ENCODE peak calls at places on chromosomes 7 and 10, in nine cellular contexts. O is Peyer's patch; H is suprapubic skin; T is dorsolateral prefrontal cortex; M is CD4-positive, alpha-beta T cell; N is B cell; P is cardiac fibroblast; W is body of pancreas; B is HFF-Myc. Y is an unnamed sample.

GRCh38 chr10:70540089-70540788 is 61.7 kb downstream of the PALD1 start:
- DNase-seq in P (peak; percentile 24), M (peak; percentile 3), H (no peak), B (no peak), O (peak; percentile 56), W (no peak), N (no peak), T (no peak), Y (no peak)

GRCh38 chr10:127834221-127834620 is 58.5 kb downstream of the CLRN3 start:
- DNase-seq in H (no peak), T (no peak), W (no peak), M (no peak), B (no peak), P (no peak), O (no peak), N (no peak), Y (no peak)

GRCh38 chr10:6353526-6353925 is 150.8 kb downstream of the PFKFB3 start:
- DNase-seq in P (no peak), N (no peak), W (no peak), B (no peak), T (no peak), O (no peak), M (no peak), H (no peak), Y (no peak)

GRCh38 chr7:154186811-154187210 is 134.6 kb downstream of the DPP6 start:
- DNase-seq in H (no peak), N (no peak), T (no peak), W (no peak), P (no peak), M (no peak), O (no peak), B (no peak), Y (no peak)

GRCh38 chr7:133789951-133790350 is 337.2 kb upstream of the LRGUK start:
- DNase-seq in T (no peak), N (no peak), W (no peak), M (no peak), P (peak; percentile 36), H (no peak), O (no peak), B (no peak), Y (no peak)

GRCh38 chr10:31847518-31847917 is 81.1 kb downstream of the ARHGAP12 start:
- DNase-seq in M (no peak), T (no peak), P (no peak), O (no peak), B (no peak), H (no peak), W (no peak), N (no peak), Y (no peak)

GRCh38 chr7:39507866-39508551 is 58.2 kb upstream of the YAE1 start:
- DNase-seq in W (no peak), B (no peak), T (no peak), P (no peak), M (no peak), N (peak; percentile 45), O (no peak), H (no peak), Y (peak; percentile 13)

GRCh38 chr10:60718891-60719290 is 59.4 kb upstream of the CDK1 start:
- DNase-seq in P (peak; percentile 49), B (no peak), M (no peak), H (no peak), O (no peak), N (no peak), W (no peak), T (no peak), Y (no peak)

GRCh38 chr7:150931199-150931869 is 46.8 kb downstream of the KCNH2 start:
- DNase-seq in N (no peak), M (no peak), O (no peak), W (no peak), H (no peak), B (no peak), P (no peak), T (no peak), Y (no peak)

DNA sequence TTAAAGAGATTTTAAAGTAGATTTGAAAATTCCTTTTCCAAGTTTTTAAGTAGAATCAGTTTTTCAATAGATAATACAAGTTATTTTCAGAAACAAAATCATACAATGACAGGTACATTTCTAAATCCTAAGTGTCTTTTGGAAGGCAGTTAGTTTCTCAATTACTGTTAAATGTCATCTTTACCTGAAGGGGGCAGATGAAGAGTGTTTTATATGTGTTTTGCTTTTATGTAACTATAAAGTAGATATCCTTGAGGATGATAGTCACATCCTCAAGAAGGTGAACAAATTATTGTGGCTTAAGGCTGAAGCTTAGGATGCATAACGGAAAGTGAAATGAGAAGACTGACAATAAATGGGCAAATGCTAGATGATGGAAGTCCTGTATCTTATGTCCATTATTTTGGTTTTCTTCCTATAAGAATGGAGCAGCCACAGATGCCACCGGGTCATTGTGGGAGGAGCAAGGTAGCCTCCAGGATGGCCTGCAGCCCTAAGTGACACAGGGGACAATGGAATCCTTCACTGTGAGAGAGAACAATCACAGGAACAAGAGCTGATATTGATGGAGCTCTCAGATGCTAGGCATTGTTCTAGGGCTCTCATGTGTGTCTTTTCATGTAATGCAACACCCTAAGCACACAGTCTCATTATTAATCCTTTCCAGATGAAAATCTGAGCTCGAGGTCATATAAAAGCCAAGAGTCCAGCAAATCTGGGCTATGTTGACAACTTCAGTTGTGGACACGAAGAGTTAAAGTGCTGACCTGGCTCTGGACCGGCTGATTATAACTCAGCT is 14.1 kb upstream of the MKX start:
- DNase-seq in M (no peak), B (no peak), O (no peak), H (no peak), N (no peak), W (no peak), T (no peak), P (no peak), Y (no peak)
- TF ChIP-seq CTCF in M (no peak), B (no peak), O (no peak), H (no peak), N (no peak), W (peak; percentile 27), T (no peak), P (no peak), Y (peak; percentile 57)

DNA sequence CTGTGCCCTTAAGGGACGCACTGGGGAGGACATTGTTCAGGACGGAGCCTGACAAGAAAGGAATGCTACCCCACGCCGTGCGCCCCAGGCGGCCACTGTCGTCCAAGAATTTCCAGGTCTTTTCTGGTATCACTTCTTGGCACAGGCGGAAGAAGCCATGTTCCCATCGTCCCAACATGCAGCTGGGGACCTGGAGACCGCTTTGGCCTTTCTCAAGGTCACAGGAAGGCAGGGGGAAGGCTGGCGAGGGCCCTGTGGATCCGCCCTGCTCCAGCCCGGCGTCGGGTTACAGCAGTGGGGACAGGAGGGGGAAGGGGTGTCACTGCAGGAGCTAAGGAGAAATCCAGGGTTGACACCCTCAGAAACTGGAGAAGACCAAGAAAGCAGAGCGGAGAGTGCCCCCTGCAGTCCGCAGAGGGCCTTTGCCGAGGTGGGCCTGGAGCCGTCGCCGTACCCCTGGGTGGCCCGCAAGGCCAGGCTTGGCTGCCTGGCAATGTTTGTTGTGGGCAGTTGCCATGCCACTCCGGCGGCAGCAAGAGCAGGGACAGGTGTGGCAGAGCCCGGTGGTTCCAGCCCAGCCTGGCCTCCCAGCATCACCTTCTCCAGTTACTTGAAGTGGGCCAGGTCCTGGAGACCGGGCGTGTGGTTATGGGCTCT is 104.1 kb downstream of the LHPP start:
- DNase-seq in N (peak; percentile 40), H (peak; percentile 55), T (no peak), O (no peak), M (no peak), W (peak; percentile 88), P (peak; percentile 41), B (no peak), Y (no peak)
- TF ChIP-seq CTCF in N (no peak), H (no peak), T (peak; percentile 47), O (no peak), M (no peak), W (peak; percentile 63), P (peak; percentile 55), B (peak; percentile 36), Y (peak; percentile 69)

DNA sequence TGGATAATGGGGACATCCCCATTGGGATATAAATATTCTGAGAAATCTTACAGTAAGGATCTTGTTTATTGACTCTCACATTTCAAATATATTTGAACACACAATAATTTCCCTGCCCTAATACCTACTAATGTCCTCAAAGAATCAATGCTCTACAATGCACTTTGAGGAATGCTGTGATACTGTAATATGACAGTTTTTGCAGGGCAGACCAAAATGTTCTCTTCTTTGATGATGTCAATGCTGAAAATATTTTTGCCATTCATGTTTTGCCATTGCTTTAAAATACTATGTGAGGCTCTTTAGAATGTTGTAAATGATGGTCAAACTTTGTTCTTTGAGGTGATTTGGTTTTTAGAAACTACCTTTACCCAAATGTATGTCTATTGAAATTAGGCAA is 594.1 kb downstream of the INHBA start:
- DNase-seq in B (no peak), W (no peak), M (no peak), H (no peak), P (peak; percentile 21), T (no peak), O (no peak), N (no peak), Y (no peak)
- TF ChIP-seq CTCF in B (no peak), W (no peak), M (no peak), H (no peak), P (no peak), T (no peak), O (no peak), N (no peak), Y (no peak)

GRCh38 chr7:75740846-75741497 is 2.2 kb upstream of the HIP1 start:
- DNase-seq in M (no peak), O (peak; percentile 73), N (peak; percentile 55), W (peak; percentile 19), H (no peak), T (no peak), B (no peak), P (peak; percentile 44), Y (no peak)

GRCh38 chr7:75739796-75740672 is 1.3 kb upstream of the HIP1 start:
- DNase-seq in O (no peak), H (no peak), B (no peak), M (no peak), N (no peak), T (no peak), P (peak; percentile 73), W (no peak), Y (no peak)

GRCh38 chr7:75738604-75738974 is at the start of gene HIP1:
- DNase-seq in M (no peak), T (peak; percentile 30), B (no peak), P (no peak), O (no peak), H (no peak), N (no peak), W (no peak), Y (no peak)

GRCh38 chr7:75737856-75738603 is 711 bp downstream of the HIP1 start:
- DNase-seq in N (no peak), O (peak; percentile 48), P (no peak), T (peak; percentile 36), B (no peak), W (peak; percentile 21), M (peak; percentile 6), H (peak; percentile 65), Y (peak; percentile 11)

DNA sequence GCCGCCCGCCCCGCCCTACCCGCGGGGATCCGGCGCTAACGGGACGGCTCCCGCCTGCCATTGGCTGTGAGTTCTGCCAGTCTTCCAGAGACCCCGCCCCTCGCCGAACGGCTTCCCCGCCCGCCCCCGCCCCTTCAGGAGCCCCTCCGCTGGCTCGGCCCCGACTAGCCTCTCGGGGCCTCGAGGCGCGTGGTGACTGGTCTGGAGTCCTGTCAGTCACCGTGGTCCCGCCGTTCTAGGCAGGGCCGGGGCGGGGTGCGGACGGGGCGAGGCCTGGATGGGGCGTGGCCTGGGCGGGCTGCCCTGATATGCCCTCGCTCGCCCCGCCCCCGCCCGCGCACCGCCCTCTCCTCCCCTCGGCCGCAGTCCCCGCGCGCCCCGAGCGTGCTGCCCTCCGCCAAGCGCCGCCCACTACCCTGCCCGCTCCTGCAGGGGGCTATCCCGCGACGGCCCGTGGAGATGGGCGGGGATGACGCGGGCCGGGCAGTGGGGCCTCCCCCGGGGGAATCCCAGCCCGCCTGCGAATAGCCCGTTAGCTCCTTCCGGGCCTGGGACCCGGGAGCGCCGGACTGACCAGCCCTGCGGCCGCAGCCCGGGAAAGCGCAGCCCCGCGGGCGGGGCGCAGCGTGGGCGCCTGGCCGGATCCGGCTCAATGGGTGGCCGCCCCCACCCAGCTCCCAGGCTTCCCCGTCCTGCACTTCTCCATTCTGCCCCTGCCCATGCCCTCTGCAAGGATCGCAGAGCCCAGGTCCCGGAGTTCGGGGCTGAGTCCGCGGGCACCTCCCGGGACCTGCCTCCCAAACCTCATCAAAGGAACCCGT is 444 bp upstream of the HIP1 start:
- DNase-seq in O (peak; percentile 100), N (peak; percentile 100), W (peak; percentile 100), B (peak; percentile 73), H (peak; percentile 100), T (peak; percentile 99), M (peak; percentile 100), P (peak; percentile 98), Y (peak; percentile 99)
- TF ChIP-seq CTCF in O (peak; percentile 32), N (no peak), W (peak; percentile 20), B (no peak), H (no peak), T (no peak), M (no peak), P (no peak), Y (peak; percentile 55)

Y was measured in HFFc6.